ENCODE peak calls at places on chromosomes 5 and 9, in nine cellular contexts. S is EL; F is A549; P is NCI-H2081; W is mesothelial cell of epicardium; V is activated naive CD8-positive, alpha-beta T cell treated with anti-CD3 and anti-CD28 coated beads, Interleukin-2, amount 50 U/mL, for 24 hours; E is H7; R is NCI-H2227 treated with DMSO at 0.1 percent for 48 hours; K is caudate nucleus. T is an unnamed sample.

GRCh38 chr5:17228833-17229291 is 11.4 kb downstream of the BASP1 start:
- DNase-seq in W (no peak), V (no peak), R (no peak), P (peak), S (peak), E (no peak), K (no peak), F (no peak), T (no peak)

GRCh38 chr5:74382864-74383618 is 257.5 kb downstream of the ENC1 start:
- DNase-seq in R (peak), E (no peak), K (no peak), W (no peak), V (no peak), P (no peak), F (no peak), S (peak), T (no peak)

GRCh38 chr9:129703121-129703520 is 37.7 kb downstream of the PRRX2 start:
- DNase-seq in K (no peak), F (no peak), S (no peak), V (no peak), E (no peak), R (no peak), W (no peak), P (no peak), T (no peak)

GRCh38 chr5:173175523-173175922 is 31.2 kb downstream of the BNIP1 start:
- DNase-seq in E (peak), W (no peak), P (no peak), S (no peak), V (no peak), K (no peak), F (no peak), R (no peak), T (no peak)

GRCh38 chr5:138790684-138791083 is 37.5 kb downstream of the CTNNA1 start:
- DNase-seq in W (no peak), S (no peak), E (no peak), P (no peak), K (no peak), R (no peak), V (no peak), F (no peak), T (no peak)

GRCh38 chr9:127983847-127984289 is 3.1 kb upstream of the EEIG1 start:
- DNase-seq in S (no peak), K (no peak), R (no peak), P (no peak), V (no peak), W (no peak), F (no peak), E (no peak), T (no peak)

GRCh38 chr9:88747768-88748167 is 212.8 kb downstream of the NXNL2 start:
- DNase-seq in F (peak), S (peak), P (no peak), E (peak), V (no peak), K (no peak), W (no peak), R (no peak), T (no peak)

GRCh38 chr5:1033606-1034420 is 25.2 kb downstream of the NKD2 start:
- DNase-seq in E (peak), F (no peak), S (no peak), V (no peak), K (no peak), R (no peak), W (no peak), P (no peak), T (no peak)

GRCh38 chr9:2230362-2230761 is 215.2 kb downstream of the SMARCA2 start:
- DNase-seq in E (no peak), F (no peak), V (no peak), P (peak), R (no peak), S (no peak), W (no peak), K (no peak), T (no peak)

GRCh38 chr5:172188033-172188892 is at the start of gene STK10:
- DNase-seq in R (peak), V (peak), S (peak), E (peak), P (peak), F (peak), W (peak), K (peak), T (peak)

GRCh38 chr9:89007568-89007967 is 16.3 kb downstream of the S1PR3 start:
- DNase-seq in F (no peak), P (no peak), K (no peak), R (no peak), S (no peak), V (no peak), E (no peak), W (no peak), T (no peak)

GRCh38 chr5:1734271-1734907 is 65.2 kb downstream of the MRPL36 start:
- DNase-seq in P (no peak), F (no peak), E (peak), V (no peak), S (no peak), W (no peak), K (no peak), R (no peak), T (no peak)

GRCh38 chr9:98372077-98372812 is 116.8 kb upstream of the TBC1D2 start:
- DNase-seq in V (no peak), K (no peak), E (no peak), P (no peak), W (no peak), R (no peak), S (no peak), F (no peak), T (no peak)

GRCh38 chr9:109512170-109512756 is 14.2 kb upstream of the PTPN3 start:
- DNase-seq in P (no peak), F (no peak), W (no peak), S (no peak), E (no peak), K (no peak), R (no peak), V (no peak), T (no peak)

GRCh38 chr9:18544456-18544855 is 70.5 kb downstream of the ADAMTSL1 start:
- DNase-seq in K (no peak), F (no peak), R (no peak), S (peak), V (no peak), E (no peak), P (no peak), W (no peak), T (no peak)

GRCh38 chr9:91761362-91761761 is 188.7 kb downstream of the ROR2 start:
- DNase-seq in F (no peak), W (no peak), K (no peak), V (no peak), P (no peak), S (no peak), R (no peak), E (no peak), T (no peak)

GRCh38 chr5:157387683-157388093 is 72.3 kb upstream of the NIPAL4 start:
- DNase-seq in K (no peak), P (no peak), W (no peak), E (no peak), S (peak), F (peak), V (no peak), R (no peak), T (no peak)

GRCh38 chr5:106522296-106522695 is 1148.4 kb downstream of the EFNA5 start:
- DNase-seq in W (no peak), F (no peak), S (no peak), E (no peak), R (no peak), K (no peak), P (no peak), V (no peak), T (no peak)

GRCh38 chr5:38154615-38155204 is 103.6 kb upstream of the EGFLAM start:
- DNase-seq in V (no peak), P (no peak), W (no peak), S (no peak), R (no peak), E (no peak), K (no peak), F (no peak), T (no peak)

GRCh38 chr5:135930949-135931295 is 23.9 kb downstream of the LECT2 start:
- DNase-seq in P (no peak), W (no peak), S (no peak), R (no peak), E (peak), F (no peak), V (no peak), K (no peak), T (peak)

GRCh38 chr5:68849906-68850305 is 243.9 kb upstream of the SLC30A5 start:
- DNase-seq in W (no peak), F (no peak), K (no peak), P (no peak), R (no peak), V (no peak), S (no peak), E (no peak), T (no peak)